ENCODE peak calls at places on chromosomes 4 and X, in ten cellular contexts. G is dorsolateral prefrontal cortex, Y is left lung, V is pancreas, Q is HCT116, I is colonic mucosa, X is right lobe of liver, T is uterus, J is PC-3, M is right atrium auricular region. L is an unnamed sample.

GRCh38 chrX:131262738-131263679 is 26.1 kb downstream of the IGSF1 start:
- DNase-seq in G (no peak), Y (no peak), V (peak), Q (peak), I (no peak), X (peak), T (no peak), J (peak), M (no peak), L (peak)

GRCh38 chr4:4647041-4647440 is 105.2 kb upstream of the STX18 start:
- DNase-seq in G (no peak), Y (no peak), V (no peak), Q (no peak), I (no peak), X (no peak), T (no peak), J (no peak), M (no peak), L (no peak)

GRCh38 chrX:20066968-20067708 is 49.6 kb downstream of the MAP7D2 start:
- DNase-seq in G (no peak), Y (no peak), V (peak), Q (peak), I (peak), X (no peak), T (peak), J (peak), M (no peak), L (peak)

GRCh38 chr4:42568610-42569207 is 88.2 kb downstream of the ATP8A1 start:
- DNase-seq in G (peak), Y (no peak), V (peak), Q (peak), I (peak), X (peak), T (peak), J (peak), M (peak), L (peak)

GRCh38 chr4:81466841-81467671 is 4.7 kb downstream of the RASGEF1B start:
- DNase-seq in G (peak), Y (no peak), V (peak), Q (peak), I (peak), X (peak), T (peak), J (peak), M (peak), L (peak)

GRCh38 chr4:1578968-1579833 is 104.9 kb downstream of the FAM53A start:
- DNase-seq in G (peak), Y (peak), V (peak), Q (peak), I (peak), X (peak), T (peak), J (peak), M (peak), L (peak)

GRCh38 chrX:16552546-16552945 is 97.4 kb upstream of the S100G start:
- DNase-seq in G (no peak), Y (no peak), V (no peak), Q (no peak), I (no peak), X (no peak), T (no peak), J (peak), M (no peak), L (no peak)

GRCh38 chr4:119209077-119209476 is 3.4 kb upstream of the USP53 start:
- DNase-seq in G (no peak), Y (no peak), V (no peak), Q (peak), I (no peak), X (no peak), T (no peak), J (peak), M (no peak), L (no peak)

GRCh38 chr4:145177511-145177905 is 2.9 kb downstream of the OTUD4 start:
- DNase-seq in G (no peak), Y (no peak), V (no peak), Q (no peak), I (no peak), X (no peak), T (no peak), J (peak), M (no peak), L (no peak)

GRCh38 chr4:145694929-145695328 is 15.0 kb downstream of the C4orf51 start:
- DNase-seq in G (no peak), Y (no peak), V (no peak), Q (no peak), I (no peak), X (no peak), T (no peak), J (peak), M (no peak), L (no peak)

GRCh38 chr4:169611157-169611556 is 1.2 kb downstream of the NEK1 start:
- DNase-seq in G (no peak), Y (no peak), V (no peak), Q (no peak), I (no peak), X (no peak), T (no peak), J (no peak), M (no peak), L (no peak)
- H3K27ac ChIP-seq in G (no peak), Y (no peak), V (no peak), Q (no peak), I (no peak), X (no peak), T (peak), J (no peak), M (no peak), L (no peak)

GRCh38 chr4:6269400-6269650 is 325 bp upstream of the WFS1 start:
- DNase-seq in G (no peak), Y (no peak), V (no peak), Q (no peak), I (no peak), X (no peak), T (no peak), J (no peak), M (no peak), L (no peak)
- H3K4me3 ChIP-seq in G (peak), Y (no peak), V (peak), Q (peak), I (peak), X (peak), T (no peak), J (peak), M (peak), L (peak)

GRCh38 chrX:76555816-76556215 is 128.3 kb downstream of the MAGEE1 start:
- DNase-seq in G (no peak), Y (no peak), V (no peak), Q (peak), I (no peak), X (no peak), T (no peak), J (peak), M (no peak), L (peak)
- TF ChIP-seq CTCF in G (no peak), Y (no peak), V (no peak), Q (peak), I (no peak), X (peak), T (no peak), J (peak), M (no peak), L (peak)

DNA sequence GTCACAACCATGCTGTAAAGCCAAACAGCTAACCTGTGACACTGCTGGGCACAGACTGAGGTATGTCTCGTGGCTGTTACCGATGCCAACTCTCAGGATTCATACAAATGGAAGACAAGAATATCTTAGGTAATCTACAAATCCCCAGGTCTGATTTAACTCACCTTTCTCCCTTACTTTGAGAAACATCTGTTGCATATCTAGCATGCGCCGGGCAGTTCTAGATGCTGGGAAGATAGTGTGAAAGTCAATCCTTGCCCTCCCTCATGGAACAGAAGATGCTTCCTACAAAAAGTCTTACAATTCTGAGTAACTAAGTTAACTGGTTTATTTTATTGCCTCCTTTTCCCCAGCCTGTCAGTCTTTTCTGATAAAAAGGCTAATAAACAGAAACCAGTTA is 212.2 kb upstream of the FAT1 start:
- DNase-seq in G (no peak), Y (no peak), V (no peak), Q (no peak), I (no peak), X (no peak), T (no peak), J (no peak), M (no peak), L (no peak)
- H3K27ac ChIP-seq in G (no peak), Y (no peak), V (peak), Q (peak), I (peak), X (no peak), T (peak), J (peak), M (no peak), L (no peak)

L was measured in WERI-Rb-1.